ENCODE peak calls at places on chromosomes 4 and X, in four cellular contexts. D is nephron progenitor cell; J is testis; E is CD8-positive, alpha-beta T cell. K is an unnamed sample.

GRCh38 chr4:129641179-129641578 is 545.2 kb downstream of the C4orf33 start:
- DNase-seq in E (no peak), D (peak; percentile 59), J (peak; percentile 83), K (peak; percentile 63)

GRCh38 chr4:2842667-2843022 is 999 bp upstream of the ADD1 start:
- DNase-seq in J (no peak), D (no peak), E (no peak), K (no peak)

GRCh38 chr4:47830263-47831025 is 7.4 kb downstream of the CORIN start:
- DNase-seq in D (no peak), J (no peak), E (no peak), K (no peak)

GRCh38 chr4:35652197-35652596 is 592.1 kb downstream of the ARAP2 start:
- DNase-seq in D (no peak), J (no peak), E (no peak), K (no peak)

GRCh38 chrX:129876734-129877395 is 29.1 kb upstream of the UTP14A start:
- DNase-seq in J (no peak), D (no peak), E (no peak), K (no peak)

GRCh38 chrX:48278958-48279357 is 23.8 kb downstream of the SSX1 start:
- DNase-seq in D (no peak), J (peak; percentile 14), E (no peak), K (peak; percentile 11)

GRCh38 chrX:48937065-48937907 is 18.5 kb upstream of the PIM2 start:
- DNase-seq in E (peak; percentile 79), J (peak; percentile 32), D (no peak), K (no peak)

GRCh38 chr4:52915730-52916129 is 53.6 kb downstream of the RASL11B start:
- DNase-seq in E (no peak), D (no peak), J (no peak), K (no peak)

GRCh38 chr4:153394945-153395344 is 50.5 kb downstream of the MND1 start:
- DNase-seq in D (no peak), E (no peak), J (no peak), K (no peak)

GRCh38 chrX:96483642-96484160 is 200.9 kb upstream of the DIAPH2 start:
- DNase-seq in E (no peak), D (no peak), J (no peak), K (no peak)

GRCh38 chr4:1204828-1205591 is 32.6 kb upstream of the SPON2 start:
- DNase-seq in E (no peak), D (no peak), J (peak; percentile 12), K (no peak)

GRCh38 chr4:41346306-41347061 is 89.8 kb downstream of the UCHL1 start:
- DNase-seq in E (no peak), J (no peak), D (peak; percentile 14), K (no peak)

GRCh38 chr4:155572106-155572703 is 94.4 kb upstream of the GUCY1A1 start:
- DNase-seq in J (no peak), E (no peak), D (no peak), K (no peak)

GRCh38 chrX:122777766-122778165 is 406.3 kb upstream of the GRIA3 start:
- DNase-seq in J (no peak), E (no peak), D (no peak), K (peak; percentile 14)

GRCh38 chr4:80216100-80216761 is 18.9 kb downstream of the PRDM8 start:
- DNase-seq in D (no peak), J (no peak), E (no peak), K (no peak)

K was measured in MCF 10A.